ENCODE peak calls at places on chromosomes 11 and 22, in five cellular contexts. R is IMR-90, L is lung, S is foreskin keratinocyte, G is A549. Q is an unnamed sample.

GRCh38 chr11:124864176-124864891 is 898 bp upstream of the ROBO3 start:
- DNase-seq in R (no peak), S (no peak), L (no peak), G (no peak), Q (no peak)

GRCh38 chr11:59776210-59777066 is 21.3 kb downstream of the STX3 start:
- DNase-seq in R (peak; percentile 78), L (no peak), G (peak; percentile 96), S (peak; percentile 91), Q (no peak)

GRCh38 chr11:77089004-77089545 is 13.6 kb upstream of the OMP start:
- DNase-seq in S (no peak), G (no peak), R (no peak), L (no peak), Q (no peak)

GRCh38 chr11:128908391-128909246 is 17.5 kb downstream of the KCNJ5 start:
- DNase-seq in L (peak; percentile 57), G (peak; percentile 27), R (peak; percentile 82), S (peak; percentile 91), Q (no peak)

GRCh38 chr11:45688472-45689033 is 23.1 kb upstream of the CHST1 start:
- DNase-seq in S (no peak), L (no peak), G (no peak), R (no peak), Q (no peak)

GRCh38 chr11:126607776-126608625 is 252.5 kb downstream of the ST3GAL4 start:
- DNase-seq in S (no peak), R (no peak), G (no peak), L (no peak), Q (no peak)

GRCh38 chr11:1744879-1745700 is 5.3 kb downstream of the IFITM10 start:
- DNase-seq in L (no peak), R (no peak), G (no peak), S (no peak), Q (no peak)

GRCh38 chr11:7098235-7098832 is 9.5 kb downstream of the RBMXL2 start:
- DNase-seq in G (peak; percentile 35), L (no peak), R (peak; percentile 46), S (peak; percentile 43), Q (no peak)

GRCh38 chr11:35712533-35712932 is 50.0 kb downstream of the TRIM44 start:
- DNase-seq in S (no peak), L (no peak), G (no peak), R (no peak), Q (no peak)

GRCh38 chr11:35715649-35716048 is 53.1 kb downstream of the TRIM44 start:
- DNase-seq in S (no peak), L (no peak), G (no peak), R (no peak), Q (no peak)

GRCh38 chr11:35717520-35717919 is 54.9 kb downstream of the TRIM44 start:
- DNase-seq in G (no peak), S (no peak), R (no peak), L (no peak), Q (no peak)

GRCh38 chr11:35714882-35715612 is 52.5 kb downstream of the TRIM44 start:
- DNase-seq in G (no peak), L (no peak), S (peak; percentile 25), R (peak; percentile 76), Q (no peak)

DNA sequence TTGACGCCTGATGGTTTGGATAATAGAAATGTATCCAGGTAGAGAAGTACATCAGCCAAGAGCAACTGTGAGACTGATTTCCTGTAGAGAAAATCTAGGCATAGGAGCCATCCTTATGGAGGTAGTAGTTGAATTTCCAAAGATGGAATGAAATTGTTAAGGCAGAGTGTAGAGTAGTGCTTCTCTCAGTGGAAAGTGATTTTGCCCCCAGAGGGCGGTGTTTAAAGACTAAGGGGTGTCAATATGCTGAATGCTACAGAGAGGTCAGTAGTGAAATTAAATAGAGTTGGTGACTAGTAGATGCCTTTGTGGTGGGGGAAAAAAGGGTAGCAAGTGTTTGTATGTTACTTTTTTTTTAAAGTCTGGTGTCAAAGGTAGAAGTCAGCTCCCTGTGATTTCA is 54.5 kb downstream of the TRIM44 start:
- DNase-seq in R (no peak), G (no peak), S (no peak), L (no peak), Q (no peak)
- TF ChIP-seq CTCF in R (no peak), G (no peak), S (peak; percentile 35), L (no peak), Q (peak; percentile 10)

GRCh38 chr11:19519344-19519743 is 193.3 kb upstream of the NAV2 start:
- DNase-seq in G (no peak), S (no peak), R (no peak), L (no peak), Q (no peak)
- TF ChIP-seq CTCF in G (no peak), S (no peak), R (no peak), L (no peak), Q (no peak)

GRCh38 chr11:68325894-68326220 is 13.5 kb downstream of the LRP5 start:
- DNase-seq in R (no peak), S (no peak), G (no peak), L (no peak), Q (no peak)

GRCh38 chr11:68326334-68327215 is 14.2 kb downstream of the LRP5 start:
- DNase-seq in S (no peak), G (no peak), L (no peak), R (no peak), Q (no peak)

GRCh38 chr11:68324695-68325094 is 12.3 kb downstream of the LRP5 start:
- DNase-seq in L (no peak), G (no peak), R (no peak), S (no peak), Q (no peak)

GRCh38 chr11:68324241-68324640 is 11.8 kb downstream of the LRP5 start:
- DNase-seq in S (no peak), L (no peak), G (no peak), R (no peak), Q (no peak)

GRCh38 chr11:68325183-68325893 is 12.9 kb downstream of the LRP5 start:
- DNase-seq in G (no peak), S (no peak), L (no peak), R (no peak), Q (no peak)
- TF ChIP-seq CTCF in G (no peak), S (no peak), L (no peak), R (no peak), Q (peak; percentile 32)

DNA sequence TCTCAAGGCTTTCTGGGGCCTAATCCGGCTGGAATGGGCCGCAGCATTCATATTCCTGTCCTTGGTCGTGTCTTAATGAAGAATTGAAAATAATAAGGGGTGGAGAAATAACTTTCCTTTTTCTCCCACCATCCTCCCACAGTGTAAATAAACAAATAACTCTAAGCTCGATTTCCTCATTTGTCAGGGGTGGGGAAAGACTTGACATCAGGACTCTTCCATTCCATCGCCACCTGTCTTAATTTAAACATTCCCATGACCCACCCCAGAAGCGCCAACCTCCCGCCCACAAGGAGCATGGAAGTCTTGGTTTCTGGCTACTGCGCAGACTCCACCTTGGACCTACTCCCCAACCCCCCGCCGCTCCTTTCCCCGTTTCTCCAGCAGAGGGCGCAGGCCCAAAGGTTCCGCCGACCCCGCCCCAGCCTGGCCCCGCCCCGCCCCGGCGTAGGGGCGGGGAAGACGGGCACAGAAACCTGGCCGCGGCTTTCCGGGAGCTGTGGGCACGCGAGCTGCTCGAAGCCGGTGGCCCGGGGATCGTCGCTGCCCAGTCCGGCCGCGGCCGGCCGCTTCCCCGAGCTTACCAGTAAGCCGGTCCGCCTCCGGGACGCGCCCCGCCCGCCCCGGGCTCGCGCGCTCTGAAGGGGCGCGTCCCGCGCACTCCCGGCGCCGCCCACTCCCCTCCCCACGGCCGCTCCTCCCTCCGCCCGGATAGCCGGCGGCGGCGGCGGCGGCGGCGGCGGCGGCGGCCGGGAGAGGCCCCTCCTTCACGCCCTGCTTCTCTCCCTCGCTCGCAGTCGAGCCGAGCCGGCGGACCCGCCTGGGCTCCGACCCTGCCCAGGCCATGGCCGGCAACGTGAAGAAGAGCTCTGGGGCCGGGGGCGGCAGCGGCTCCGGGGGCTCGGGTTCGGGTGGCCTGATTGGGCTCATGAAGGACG is at the start of gene CBL:
- DNase-seq in G (peak; percentile 91), S (peak; percentile 74), R (peak; percentile 84), L (peak; percentile 97), Q (peak; percentile 98)
- TF ChIP-seq CTCF in G (peak; percentile 73), S (peak; percentile 99), R (peak; percentile 86), L (peak; percentile 78), Q (peak; percentile 97)

DNA sequence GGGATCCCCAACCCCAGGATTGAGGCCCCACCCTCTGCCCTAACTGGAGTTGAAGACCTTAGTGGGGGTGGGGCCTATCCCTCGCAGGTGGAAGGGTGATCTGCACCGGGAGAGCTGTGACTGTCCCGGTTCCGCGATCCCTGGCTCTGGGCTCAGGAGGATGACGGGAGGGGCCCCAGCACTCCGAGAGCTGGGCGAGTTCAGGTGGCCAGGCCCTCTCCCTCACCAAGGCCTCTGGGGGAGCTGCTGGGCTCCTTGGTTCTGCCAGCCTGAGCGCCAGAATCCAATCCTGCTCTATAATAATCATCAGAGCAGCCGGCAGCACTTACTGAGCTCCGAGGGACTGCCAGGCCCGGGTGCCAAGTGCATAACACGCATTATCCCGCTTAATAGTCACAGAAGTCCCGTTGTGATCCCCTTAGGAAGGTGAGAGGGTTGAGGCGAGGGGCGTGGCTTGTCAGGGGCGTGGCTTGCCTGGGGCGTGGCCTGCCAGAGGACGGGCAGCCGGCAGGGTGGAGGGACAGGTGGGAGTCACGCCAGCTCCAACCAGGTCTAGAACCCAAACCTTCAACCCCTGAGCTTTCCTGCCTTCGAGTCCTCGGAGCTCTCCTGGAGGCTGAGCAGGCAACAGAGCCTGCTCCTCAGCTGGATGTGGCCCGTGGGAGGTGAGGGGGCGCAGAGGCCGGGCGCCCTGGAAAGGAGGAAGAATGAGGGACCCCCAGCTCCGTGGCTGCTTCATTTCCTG is 7.2 kb upstream of the SYT7 start:
- DNase-seq in S (peak; percentile 39), L (peak; percentile 73), R (no peak), G (peak; percentile 78), Q (peak; percentile 42)
- TF ChIP-seq CTCF in S (peak; percentile 51), L (no peak), R (peak; percentile 7), G (no peak), Q (peak; percentile 36)

GRCh38 chr11:116553482-116553881 is 219.3 kb downstream of the BUD13 start:
- DNase-seq in R (no peak), G (no peak), S (no peak), L (no peak), Q (no peak)
- TF ChIP-seq CTCF in R (no peak), G (no peak), S (no peak), L (no peak), Q (peak; percentile 36)

GRCh38 chr22:30356392-30357230 is at the start of the genes CCDC157 and SF3A1:
- DNase-seq in S (peak; percentile 88), R (peak; percentile 91), L (peak; percentile 88), G (peak; percentile 67), Q (peak; percentile 71)
- TF ChIP-seq CTCF in S (peak; percentile 1), R (no peak), L (no peak), G (no peak), Q (no peak)

GRCh38 chr11:360326-361280 is 8.7 kb upstream of the B4GALNT4 start:
- DNase-seq in S (no peak), G (no peak), R (no peak), L (no peak), Q (no peak)

GRCh38 chr11:362642-363442 is 6.5 kb upstream of the B4GALNT4 start:
- DNase-seq in R (no peak), G (no peak), L (no peak), S (no peak), Q (no peak)

GRCh38 chr11:364991-365390 is 4.3 kb upstream of the B4GALNT4 start:
- DNase-seq in L (no peak), R (no peak), S (no peak), G (no peak), Q (no peak)

GRCh38 chr11:365831-366230 is 3.5 kb upstream of the B4GALNT4 start:
- DNase-seq in R (no peak), L (no peak), G (no peak), S (no peak), Q (no peak)

GRCh38 chr11:363948-364761 is 5.1 kb upstream of the B4GALNT4 start:
- DNase-seq in S (peak; percentile 92), L (peak; percentile 54), R (no peak), G (peak; percentile 38), Q (peak; percentile 57)
- TF ChIP-seq CTCF in S (peak; percentile 97), L (no peak), R (peak; percentile 12), G (peak; percentile 18), Q (peak; percentile 59)